ENCODE peak calls at places on chromosomes 3 and 15, in nine cellular contexts. W is right lobe of liver, K is astrocyte of the cerebellum, L is mucosa of descending colon, A is cardiac fibroblast, Q is AG04449, H is fibroblast of villous mesenchyme, O is AG09309, R is body of pancreas. J is an unnamed sample.

GRCh38 chr3:11475324-11475723 is 168.4 kb downstream of the VGLL4 start:
- DNase-seq in W (no peak), K (no peak), L (no peak), A (no peak), Q (no peak), H (no peak), O (no peak), R (no peak), J (no peak)

GRCh38 chr15:44705981-44706380 is 5.1 kb downstream of the PATL2 start:
- DNase-seq in W (no peak), K (no peak), L (no peak), A (no peak), Q (no peak), H (no peak), O (no peak), R (no peak), J (no peak)

GRCh38 chr3:141754032-141754431 is 9.2 kb upstream of the GRK7 start:
- DNase-seq in W (no peak), K (no peak), L (no peak), A (no peak), Q (no peak), H (no peak), O (no peak), R (no peak), J (no peak)

GRCh38 chr3:49916686-49917085 is 12.9 kb downstream of the MON1A start:
- DNase-seq in W (no peak), K (no peak), L (no peak), A (peak; percentile 52), Q (no peak), H (peak; percentile 58), O (peak; percentile 59), R (no peak), J (no peak)

GRCh38 chr15:91857224-91857585 is 3.7 kb downstream of the SLCO3A1 start:
- DNase-seq in W (no peak), K (no peak), L (no peak), A (no peak), Q (no peak), H (no peak), O (no peak), R (no peak), J (no peak)

GRCh38 chr3:111621535-111621934 is 26.4 kb upstream of the ZBED2 start:
- DNase-seq in W (no peak), K (no peak), L (no peak), A (no peak), Q (no peak), H (no peak), O (no peak), R (no peak), J (peak; percentile 61)

GRCh38 chr3:196524527-196524926 is 9.4 kb upstream of the SMCO1 start:
- DNase-seq in W (no peak), K (no peak), L (no peak), A (peak; percentile 28), Q (no peak), H (peak; percentile 21), O (no peak), R (no peak), J (no peak)

GRCh38 chr3:195212033-195212748 is 58.8 kb downstream of the XXYLT1 start:
- DNase-seq in W (no peak), K (no peak), L (no peak), A (no peak), Q (no peak), H (no peak), O (no peak), R (no peak), J (no peak)

GRCh38 chr3:180036678-180037455 is at the start of gene PEX5L:
- DNase-seq in W (peak; percentile 66), K (peak; percentile 9), L (no peak), A (peak; percentile 39), Q (no peak), H (peak; percentile 23), O (no peak), R (peak; percentile 83), J (peak; percentile 68)

GRCh38 chr3:119291062-119291700 is 3.0 kb upstream of the ARHGAP31 start:
- DNase-seq in W (no peak), K (no peak), L (no peak), A (no peak), Q (no peak), H (no peak), O (no peak), R (no peak), J (no peak)

GRCh38 chr3:59432676-59433075 is 382.9 kb upstream of the CFAP20DC start:
- DNase-seq in W (no peak), K (no peak), L (no peak), A (no peak), Q (no peak), H (no peak), O (peak; percentile 13), R (no peak), J (no peak)

GRCh38 chr15:88124199-88124598 is 132.3 kb downstream of the NTRK3 start:
- DNase-seq in W (no peak), K (no peak), L (no peak), A (no peak), Q (no peak), H (no peak), O (no peak), R (no peak), J (no peak)

GRCh38 chr3:70824785-70825184 is 512.3 kb upstream of the MDFIC2 start:
- DNase-seq in W (no peak), K (peak; percentile 93), L (no peak), A (peak; percentile 62), Q (peak; percentile 31), H (peak; percentile 36), O (peak; percentile 76), R (peak; percentile 34), J (no peak)

GRCh38 chr3:46212101-46212500 is 4.0 kb upstream of the CCR1 start:
- DNase-seq in W (no peak), K (no peak), L (no peak), A (no peak), Q (no peak), H (no peak), O (no peak), R (no peak), J (no peak)

GRCh38 chr3:146542968-146543367 is 1.4 kb downstream of the PLSCR1 start:
- DNase-seq in W (no peak), K (no peak), L (no peak), A (peak; percentile 37), Q (no peak), H (no peak), O (no peak), R (no peak), J (no peak)

GRCh38 chr3:72088486-72089025 is 303.6 kb upstream of the PROK2 start:
- DNase-seq in W (no peak), K (no peak), L (no peak), A (no peak), Q (no peak), H (no peak), O (no peak), R (no peak), J (no peak)

GRCh38 chr15:73771380-73772095 is 18.4 kb upstream of the INSYN1 start:
- DNase-seq in W (no peak), K (no peak), L (no peak), A (no peak), Q (no peak), H (no peak), O (no peak), R (no peak), J (no peak)

GRCh38 chr15:96320703-96321421 is 9.6 kb upstream of the NR2F2 start:
- DNase-seq in W (no peak), K (no peak), L (no peak), A (no peak), Q (no peak), H (peak; percentile 39), O (no peak), R (no peak), J (no peak)

GRCh38 chr15:96323250-96324162 is 7.0 kb upstream of the NR2F2 start:
- DNase-seq in W (no peak), K (no peak), L (no peak), A (no peak), Q (no peak), H (no peak), O (no peak), R (no peak), J (no peak)

GRCh38 chr15:96324192-96324895 is 6.2 kb upstream of the NR2F2 start:
- DNase-seq in W (peak; percentile 58), K (no peak), L (no peak), A (peak; percentile 25), Q (no peak), H (peak; percentile 51), O (no peak), R (peak; percentile 12), J (no peak)

GRCh38 chr15:96322401-96323249 is 7.9 kb upstream of the NR2F2 start:
- DNase-seq in W (peak; percentile 53), K (no peak), L (peak; percentile 47), A (peak; percentile 17), Q (no peak), H (peak; percentile 61), O (no peak), R (no peak), J (no peak)

GRCh38 chr15:96321422-96322391 is 8.8 kb upstream of the NR2F2 start:
- DNase-seq in W (peak; percentile 63), K (no peak), L (no peak), A (peak; percentile 48), Q (no peak), H (peak; percentile 56), O (no peak), R (peak; percentile 26), J (no peak)
- H3K4me3 ChIP-seq in W (peak overlapping the region; percentile 45), K (peak overlapping the region; percentile 36), L (no peak overlapping the region), A (peak overlapping the region; percentile 46), Q (peak overlapping the region; percentile 34), H (peak overlapping the region; percentile 55), O (peak overlapping the region; percentile 24), R (peak overlapping the region; percentile 22), J (peak overlapping the region; percentile 49)

GRCh38 chr3:24765399-24765798 is 270.7 kb upstream of the THRB start:
- DNase-seq in W (no peak), K (no peak), L (no peak), A (no peak), Q (no peak), H (no peak), O (no peak), R (no peak), J (no peak)
- H3K4me3 ChIP-seq in W (no peak overlapping the region), K (no peak overlapping the region), L (no peak overlapping the region), A (no peak overlapping the region), Q (no peak overlapping the region), H (no peak overlapping the region), O (no peak overlapping the region), R (no peak overlapping the region), J (no peak overlapping the region)

GRCh38 chr3:127819086-127819485 is 3.2 kb downstream of the MGLL start:
- DNase-seq in W (no peak), K (no peak), L (no peak), A (no peak), Q (no peak), H (no peak), O (no peak), R (no peak), J (no peak)
- H3K4me3 ChIP-seq in W (no peak overlapping the region), K (no peak overlapping the region), L (no peak overlapping the region), A (no peak overlapping the region), Q (no peak overlapping the region), H (no peak overlapping the region), O (no peak overlapping the region), R (no peak overlapping the region), J (no peak overlapping the region)

DNA sequence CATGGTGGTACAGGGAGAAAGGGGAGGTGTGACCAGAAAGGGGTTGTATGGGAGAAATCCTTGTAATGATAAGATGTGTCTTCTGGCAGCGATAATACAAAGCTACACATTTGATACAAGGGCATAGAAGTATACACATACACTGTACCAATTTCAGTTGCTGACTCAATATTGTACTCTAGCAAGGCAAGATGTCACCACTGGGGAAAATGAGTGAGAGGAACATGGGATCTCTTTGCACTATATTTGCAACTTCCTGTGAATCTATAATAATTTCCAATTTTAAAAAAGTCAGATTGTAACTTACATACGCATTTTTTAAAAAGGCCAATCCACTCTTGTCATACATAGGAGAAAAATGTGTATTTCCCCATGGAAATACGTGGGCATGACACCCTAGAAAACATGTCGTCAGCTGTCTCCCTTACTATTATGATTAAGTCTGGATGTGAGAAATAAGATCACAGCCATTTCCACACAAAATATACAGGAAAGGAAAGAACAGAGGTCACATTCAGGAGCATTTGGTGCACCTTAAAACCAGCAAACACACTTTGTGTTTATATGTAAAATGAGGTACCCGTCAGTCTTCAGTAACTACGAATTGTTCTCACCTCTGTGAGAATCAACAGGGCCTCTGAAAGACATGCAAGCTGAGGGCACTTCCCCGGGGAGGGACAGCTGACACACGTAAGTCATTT is 22.9 kb downstream of the PRR23E start:
- DNase-seq in W (no peak), K (no peak), L (no peak), A (no peak), Q (no peak), H (no peak), O (no peak), R (no peak), J (no peak)
- H3K4me3 ChIP-seq in W (no peak overlapping the region), K (no peak overlapping the region), L (no peak overlapping the region), A (no peak overlapping the region), Q (no peak overlapping the region), H (no peak overlapping the region), O (no peak overlapping the region), R (no peak overlapping the region), J (no peak overlapping the region)